ENCODE peak calls at places on chromosomes 3 and 15, in four cellular contexts. One of them, this sample, is unnamed.

GRCh38 chr3:155847993-155848392 is 6.2 kb downstream of the SLC33A1 start:
- DNase-seq in HepG2: no peak
- DNase-seq in K562: no peak
- DNase-seq in H1: no peak
- DNase-seq in this sample: no peak

GRCh38 chr3:124883766-124884473 is 3.2 kb downstream of the ITGB5 start:
- DNase-seq in HepG2: no peak
- DNase-seq in K562: no peak
- DNase-seq in H1: no peak
- DNase-seq in this sample: no peak

GRCh38 chr3:58664611-58665010 is 2.0 kb downstream of the FAM3D start:
- DNase-seq in HepG2: no peak
- DNase-seq in K562: no peak
- DNase-seq in H1: no peak
- DNase-seq in this sample: no peak

GRCh38 chr3:160018959-160019358 is 30.3 kb downstream of the IL12A start:
- DNase-seq in HepG2: no peak
- DNase-seq in K562: no peak
- DNase-seq in H1: no peak
- DNase-seq in this sample: no peak

GRCh38 chr3:105427332-105427731 is 60.6 kb downstream of the ALCAM start:
- DNase-seq in HepG2: no peak
- DNase-seq in K562: no peak
- DNase-seq in H1: no peak
- DNase-seq in this sample: no peak

GRCh38 chr15:97654677-97655076 is 305.8 kb upstream of the ARRDC4 start:
- DNase-seq in HepG2: no peak
- DNase-seq in K562: no peak
- DNase-seq in H1: no peak
- DNase-seq in this sample: no peak

GRCh38 chr3:40877651-40878463 is 321.4 kb upstream of the CTNNB1 start:
- DNase-seq in HepG2: peak
- DNase-seq in K562: no peak
- DNase-seq in H1: no peak
- DNase-seq in this sample: no peak

GRCh38 chr3:49724586-49724985 is 835 bp upstream of the GMPPB start:
- DNase-seq in HepG2: no peak
- DNase-seq in K562: no peak
- DNase-seq in H1: peak
- DNase-seq in this sample: no peak

GRCh38 chr15:38176155-38176554 is 76.5 kb upstream of the SPRED1 start:
- DNase-seq in HepG2: no peak
- DNase-seq in K562: no peak
- DNase-seq in H1: no peak
- DNase-seq in this sample: no peak

GRCh38 chr15:92629975-92630626 is 25.5 kb downstream of the FAM174B start:
- DNase-seq in HepG2: no peak
- DNase-seq in K562: no peak
- DNase-seq in H1: no peak
- DNase-seq in this sample: no peak

GRCh38 chr3:57815034-57815433 is 58.9 kb downstream of the SLMAP start:
- DNase-seq in HepG2: no peak
- DNase-seq in K562: no peak
- DNase-seq in H1: no peak
- DNase-seq in this sample: no peak

GRCh38 chr3:76369170-76369569 is 583.8 kb upstream of the ZNF717 start:
- DNase-seq in HepG2: no peak
- DNase-seq in K562: no peak
- DNase-seq in H1: no peak
- DNase-seq in this sample: no peak

GRCh38 chr3:74000715-74001114 is 376.0 kb upstream of the PDZRN3 start:
- DNase-seq in HepG2: no peak
- DNase-seq in K562: no peak
- DNase-seq in H1: no peak
- DNase-seq in this sample: no peak

GRCh38 chr3:71944482-71944881 is 159.5 kb upstream of the PROK2 start:
- DNase-seq in HepG2: no peak
- DNase-seq in K562: no peak
- DNase-seq in H1: no peak
- DNase-seq in this sample: no peak

GRCh38 chr3:174955513-174956001 is 96.4 kb downstream of the NAALADL2 start:
- DNase-seq in HepG2: peak
- DNase-seq in K562: no peak
- DNase-seq in H1: no peak
- DNase-seq in this sample: peak

GRCh38 chr3:24679429-24679828 is 184.8 kb upstream of the THRB start:
- DNase-seq in HepG2: no peak
- DNase-seq in K562: no peak
- DNase-seq in H1: no peak
- DNase-seq in this sample: no peak

GRCh38 chr15:75349851-75350588 is 3.2 kb downstream of the NEIL1 start:
- DNase-seq in HepG2: no peak
- DNase-seq in K562: no peak
- DNase-seq in H1: no peak
- DNase-seq in this sample: no peak

GRCh38 chr15:44788748-44789147 is 52.4 kb downstream of the TRIM69 start:
- DNase-seq in HepG2: no peak
- DNase-seq in K562: no peak
- DNase-seq in H1: no peak
- DNase-seq in this sample: no peak

GRCh38 chr3:159158213-159158612 is 356.4 kb downstream of the MFSD1 start:
- DNase-seq in HepG2: no peak
- DNase-seq in K562: no peak
- DNase-seq in H1: no peak
- DNase-seq in this sample: no peak

GRCh38 chr3:3707858-3708768 is 91.1 kb upstream of the LRRN1 start:
- DNase-seq in HepG2: no peak
- DNase-seq in K562: no peak
- DNase-seq in H1: no peak
- DNase-seq in this sample: no peak

GRCh38 chr15:100725121-100726069 is 123.0 kb downstream of the ASB7 start:
- DNase-seq in HepG2: no peak
- DNase-seq in K562: no peak
- DNase-seq in H1: peak
- DNase-seq in this sample: no peak

GRCh38 chr3:190076601-190077444 is 43.9 kb downstream of the P3H2 start:
- DNase-seq in HepG2: peak
- DNase-seq in K562: no peak
- DNase-seq in H1: no peak
- DNase-seq in this sample: peak

GRCh38 chr15:87741350-87741749 is 515.2 kb downstream of the NTRK3 start:
- DNase-seq in HepG2: no peak
- DNase-seq in K562: no peak
- DNase-seq in H1: no peak
- DNase-seq in this sample: no peak

GRCh38 chr15:51079226-51079625 is 15.5 kb downstream of the TNFAIP8L3 start:
- DNase-seq in HepG2: no peak
- DNase-seq in K562: no peak
- DNase-seq in H1: no peak
- DNase-seq in this sample: no peak

GRCh38 chr3:32310918-32311839 is 72.7 kb downstream of the CMTM8 start:
- DNase-seq in HepG2: peak
- DNase-seq in K562: no peak
- DNase-seq in H1: no peak
- DNase-seq in this sample: no peak

GRCh38 chr3:52238193-52238760 is 681 bp downstream of the TWF2 start:
- DNase-seq in HepG2: peak
- DNase-seq in K562: no peak
- DNase-seq in H1: peak
- DNase-seq in this sample: peak

GRCh38 chr15:100721758-100722550 is 119.6 kb downstream of the ASB7 start:
- DNase-seq in HepG2: peak
- DNase-seq in K562: no peak
- DNase-seq in H1: peak
- DNase-seq in this sample: peak

GRCh38 chr3:188196232-188196990 is 42.5 kb downstream of the LPP start:
- DNase-seq in HepG2: no peak
- DNase-seq in K562: no peak
- DNase-seq in H1: no peak
- DNase-seq in this sample: no peak

GRCh38 chr3:139309880-139310279 is 33.9 kb upstream of the MRPS22 start:
- DNase-seq in HepG2: peak
- DNase-seq in K562: peak
- DNase-seq in H1: no peak
- DNase-seq in this sample: no peak

GRCh38 chr3:172139528-172140276 is 100.3 kb downstream of the FNDC3B start:
- DNase-seq in HepG2: no peak
- DNase-seq in K562: no peak
- DNase-seq in H1: no peak
- DNase-seq in this sample: no peak

GRCh38 chr15:97678677-97679076 is 281.8 kb upstream of the ARRDC4 start:
- DNase-seq in HepG2: no peak
- DNase-seq in K562: no peak
- DNase-seq in H1: no peak
- DNase-seq in this sample: no peak

DNA sequence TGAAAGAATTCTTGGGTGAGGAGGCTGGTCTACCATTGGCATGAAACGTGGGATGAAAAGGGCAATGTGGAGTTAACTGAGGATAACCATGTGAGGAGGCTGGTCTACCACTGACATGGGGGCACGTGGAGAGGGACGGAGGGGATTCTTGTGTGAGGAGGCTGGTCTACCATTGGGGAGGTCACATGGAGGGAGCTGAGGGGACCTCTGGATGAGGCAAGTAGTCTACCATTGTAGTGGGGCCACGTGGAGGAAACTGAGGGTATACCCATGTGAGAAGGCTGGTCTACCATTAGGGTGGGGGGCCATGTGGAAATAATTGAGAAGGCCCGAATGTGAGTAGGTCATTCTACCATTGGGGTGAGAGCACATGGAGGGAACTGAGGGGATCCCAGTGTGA is 154.1 kb downstream of the FBLN2 start:
- DNase-seq in HepG2: no peak
- DNase-seq in K562: no peak
- DNase-seq in H1: no peak
- DNase-seq in this sample: no peak
- TF ChIP-seq CEBPB in HepG2: no peak
- TF ChIP-seq CEBPB in K562: no peak
- TF ChIP-seq CEBPB in H1: no peak
- TF ChIP-seq CEBPB in this sample: no peak

GRCh38 chr15:79775821-79776220 is 121.0 kb downstream of the MTHFS start:
- DNase-seq in HepG2: no peak
- DNase-seq in K562: no peak
- DNase-seq in H1: no peak
- DNase-seq in this sample: no peak

GRCh38 chr15:79778378-79778990 is 118.3 kb downstream of the MTHFS start:
- DNase-seq in HepG2: no peak
- DNase-seq in K562: no peak
- DNase-seq in H1: no peak
- DNase-seq in this sample: no peak

GRCh38 chr15:79777916-79778315 is 118.9 kb downstream of the MTHFS start:
- DNase-seq in HepG2: no peak
- DNase-seq in K562: no peak
- DNase-seq in H1: no peak
- DNase-seq in this sample: no peak

GRCh38 chr15:79779739-79780138 is 117.1 kb downstream of the MTHFS start:
- DNase-seq in HepG2: no peak
- DNase-seq in K562: no peak
- DNase-seq in H1: no peak
- DNase-seq in this sample: no peak
- TF ChIP-seq PHF8 in HepG2: no peak
- TF ChIP-seq PHF8 in K562: no peak
- TF ChIP-seq PHF8 in H1: no peak
- TF ChIP-seq PHF8 in this sample: no peak

GRCh38 chr15:40936709-40937666 is 7.8 kb downstream of the DLL4 start:
- DNase-seq in HepG2: peak
- DNase-seq in K562: no peak
- DNase-seq in H1: no peak
- DNase-seq in this sample: no peak
- TF ChIP-seq CEBPB in HepG2: no peak
- TF ChIP-seq CEBPB in K562: no peak
- TF ChIP-seq CEBPB in H1: no peak
- TF ChIP-seq CEBPB in this sample: no peak

GRCh38 chr3:88192631-88193030 is 42.9 kb downstream of the C3orf38 start:
- DNase-seq in HepG2: no peak
- DNase-seq in K562: no peak
- DNase-seq in H1: no peak
- DNase-seq in this sample: no peak
- TF ChIP-seq PHF8 in HepG2: no peak
- TF ChIP-seq PHF8 in K562: no peak
- TF ChIP-seq PHF8 in H1: no peak
- TF ChIP-seq PHF8 in this sample: no peak

DNA sequence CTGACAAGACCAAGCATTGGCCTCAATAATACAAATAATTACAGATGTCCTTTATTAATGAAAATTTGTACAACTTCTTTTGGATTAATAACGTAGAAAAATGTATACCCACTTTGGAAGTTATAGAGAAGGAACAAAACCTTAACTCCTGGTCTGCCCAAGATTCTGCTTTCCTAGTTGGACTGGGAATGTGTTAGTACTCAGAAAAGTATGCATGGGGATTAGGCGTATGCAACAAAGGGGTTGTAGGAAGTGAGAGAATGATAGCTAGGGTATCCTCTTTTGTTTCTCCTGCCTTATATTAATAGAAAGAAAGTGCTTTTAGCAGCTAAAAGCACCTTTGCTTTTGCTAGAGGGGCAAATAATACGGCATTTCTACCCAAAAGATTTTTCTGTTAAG is 116.2 kb upstream of the LRRFIP2 start:
- DNase-seq in HepG2: no peak
- DNase-seq in K562: no peak
- DNase-seq in H1: no peak
- DNase-seq in this sample: no peak
- TF ChIP-seq CEBPB in HepG2: no peak
- TF ChIP-seq CEBPB in K562: no peak
- TF ChIP-seq CEBPB in H1: no peak
- TF ChIP-seq CEBPB in this sample: no peak